ENCODE peak calls at places on chromosomes 3 and 15, in four cellular contexts. P is cardiac muscle cell, T is lower lobe of right lung, M is gastrocnemius medialis. R is an unnamed sample.

GRCh38 chr3:195908439-195909293 is at the start of gene TNK2:
- DNase-seq in T (peak), P (no peak), M (no peak), R (no peak)

GRCh38 chr15:90225504-90226234 is 8.1 kb downstream of the CIB1 start:
- DNase-seq in T (no peak), P (no peak), M (no peak), R (no peak)

GRCh38 chr15:49895337-49896223 is 223.5 kb downstream of the ATP8B4 start:
- DNase-seq in T (no peak), P (peak), M (no peak), R (no peak)

GRCh38 chr3:184765047-184765729 is 46.8 kb upstream of the VPS8 start:
- DNase-seq in P (no peak), M (no peak), T (no peak), R (no peak)

GRCh38 chr15:67416891-67417290 is 104.0 kb upstream of the C15orf61 start:
- DNase-seq in P (no peak), T (no peak), M (no peak), R (no peak)

GRCh38 chr3:170977911-170978310 is 48.6 kb downstream of the SLC2A2 start:
- DNase-seq in M (no peak), P (peak), T (no peak), R (no peak)

GRCh38 chr15:100842756-100843730 is 36.6 kb upstream of the ALDH1A3 start:
- DNase-seq in P (peak), T (no peak), M (no peak), R (no peak)

GRCh38 chr3:13323822-13324221 is 96.3 kb downstream of the NUP210 start:
- DNase-seq in T (no peak), M (no peak), P (no peak), R (no peak)

GRCh38 chr3:105503191-105503593 is 136.5 kb downstream of the ALCAM start:
- DNase-seq in T (no peak), P (no peak), M (no peak), R (no peak)

GRCh38 chr15:59180946-59181345 is 25.7 kb upstream of the LDHAL6B start:
- DNase-seq in M (no peak), P (peak), T (no peak), R (no peak)

GRCh38 chr3:143970773-143971366 is 753 bp upstream of the DIPK2A start:
- DNase-seq in T (peak), P (no peak), M (peak), R (no peak)

GRCh38 chr3:191696356-191696755 is 235.4 kb downstream of the PYDC2 start:
- DNase-seq in T (no peak), M (no peak), P (no peak), R (no peak)

GRCh38 chr3:191699546-191699945 is 238.6 kb downstream of the PYDC2 start:
- DNase-seq in M (no peak), P (no peak), T (no peak), R (no peak)

GRCh38 chr3:191707817-191708216 is 246.9 kb downstream of the PYDC2 start:
- DNase-seq in P (no peak), T (no peak), M (no peak), R (no peak)

GRCh38 chr3:191702121-191702520 is 241.2 kb downstream of the PYDC2 start:
- DNase-seq in T (no peak), P (no peak), M (no peak), R (no peak)
- TF ChIP-seq CTCF in T (no peak), P (no peak), M (no peak), R (no peak)

GRCh38 chr3:37741644-37742043 is 120.0 kb upstream of the CTDSPL start:
- DNase-seq in M (no peak), P (peak), T (peak), R (no peak)
- TF ChIP-seq CTCF in M (no peak), P (peak), T (peak), R (no peak)

GRCh38 chr3:3191675-3192480 is 12.4 kb upstream of the CRBN start:
- DNase-seq in P (peak), M (no peak), T (no peak), R (no peak)

GRCh38 chr3:3200632-3201212 is 21.2 kb upstream of the CRBN start:
- DNase-seq in M (peak), P (peak), T (no peak), R (no peak)

GRCh38 chr3:3192481-3192764 is 12.9 kb upstream of the CRBN start:
- DNase-seq in P (no peak), M (no peak), T (no peak), R (no peak)

GRCh38 chr3:3201584-3201983 is 22.1 kb upstream of the CRBN start:
- DNase-seq in P (no peak), T (no peak), M (no peak), R (no peak)

DNA sequence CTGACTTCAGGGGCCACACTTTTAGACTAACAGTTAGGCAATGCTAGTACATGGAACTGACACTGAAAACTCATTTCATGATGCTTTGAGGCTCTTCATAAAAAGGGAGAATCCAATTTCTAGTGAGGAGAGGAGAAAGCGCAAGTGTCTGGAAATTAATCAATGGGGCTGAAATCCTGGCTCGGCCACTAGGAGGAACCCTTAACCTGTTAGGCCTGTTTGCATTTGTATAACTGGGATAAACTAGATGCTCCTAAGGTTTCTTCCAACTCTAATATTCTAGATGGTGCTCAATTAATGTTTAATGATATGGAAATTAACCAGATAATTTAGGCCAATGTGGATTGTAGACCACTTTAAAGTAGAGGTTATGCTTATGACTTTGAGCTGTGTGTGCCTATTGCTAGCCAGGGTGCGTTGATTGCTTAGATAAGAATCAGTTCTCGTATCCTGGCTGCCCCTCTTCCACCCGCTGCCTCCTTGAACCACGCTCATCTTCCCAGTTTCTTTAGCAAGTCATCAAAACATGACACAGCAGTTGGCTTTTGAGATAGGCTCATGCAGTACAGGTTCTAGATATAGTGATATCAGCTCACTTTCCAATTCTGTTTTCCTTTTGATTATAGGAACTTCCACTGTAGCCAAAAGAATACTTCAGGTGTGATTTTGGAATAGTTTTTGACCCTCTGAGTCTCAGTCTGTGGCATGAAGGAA is 16.8 kb upstream of the CRBN start:
- DNase-seq in T (no peak), M (no peak), P (peak), R (no peak)
- TF ChIP-seq CTCF in T (peak), M (no peak), P (peak), R (no peak)

GRCh38 chr3:76570436-76571057 is 469.4 kb upstream of the ROBO2 start:
- DNase-seq in M (no peak), P (peak), T (no peak), R (no peak)
- TF ChIP-seq CTCF in M (no peak), P (peak), T (peak), R (no peak)

DNA sequence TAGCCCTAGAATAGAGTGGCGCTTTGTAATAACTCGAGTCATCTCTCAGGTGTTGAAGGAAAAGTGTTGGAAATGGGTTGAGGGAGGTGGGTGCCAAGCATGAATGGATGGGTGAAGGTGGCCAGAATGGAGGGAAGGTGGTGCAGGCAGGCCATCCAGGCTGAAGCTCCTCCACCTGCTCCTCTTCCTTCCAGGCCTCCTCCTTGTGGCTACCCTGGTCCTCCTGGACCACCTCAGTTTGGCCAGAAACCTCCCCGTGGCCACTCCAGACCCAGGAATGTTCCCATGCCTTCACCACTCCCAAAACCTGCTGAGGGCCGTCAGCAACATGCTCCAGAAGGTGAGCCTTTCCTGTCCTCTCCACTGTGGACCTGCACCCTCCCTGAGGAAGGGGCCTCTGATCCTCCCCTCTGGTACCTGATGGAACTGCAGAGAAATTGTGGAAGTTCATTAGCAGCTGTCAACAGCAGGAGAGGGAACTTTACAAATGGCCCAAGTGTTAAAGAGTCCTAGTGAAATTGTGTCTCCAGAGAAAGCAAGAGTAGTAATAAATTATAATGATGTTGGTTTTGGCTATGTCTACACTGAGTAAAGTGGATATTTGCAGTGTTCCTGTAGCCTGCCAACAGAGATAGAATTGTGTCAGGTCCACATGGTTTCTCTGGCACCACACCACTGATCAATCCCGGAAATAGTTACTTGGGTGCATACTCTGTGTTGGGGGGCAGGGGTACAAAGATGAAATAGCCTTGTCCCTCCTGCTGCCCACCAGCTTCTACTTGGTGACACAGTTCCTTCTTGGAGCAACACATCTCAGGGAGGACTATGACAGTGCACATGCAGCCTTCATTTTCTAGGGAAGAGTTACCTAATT is 1.6 kb downstream of the IL12A start:
- DNase-seq in T (no peak), P (no peak), M (no peak), R (no peak)
- TF ChIP-seq CTCF in T (no peak), P (peak), M (no peak), R (no peak)

DNA sequence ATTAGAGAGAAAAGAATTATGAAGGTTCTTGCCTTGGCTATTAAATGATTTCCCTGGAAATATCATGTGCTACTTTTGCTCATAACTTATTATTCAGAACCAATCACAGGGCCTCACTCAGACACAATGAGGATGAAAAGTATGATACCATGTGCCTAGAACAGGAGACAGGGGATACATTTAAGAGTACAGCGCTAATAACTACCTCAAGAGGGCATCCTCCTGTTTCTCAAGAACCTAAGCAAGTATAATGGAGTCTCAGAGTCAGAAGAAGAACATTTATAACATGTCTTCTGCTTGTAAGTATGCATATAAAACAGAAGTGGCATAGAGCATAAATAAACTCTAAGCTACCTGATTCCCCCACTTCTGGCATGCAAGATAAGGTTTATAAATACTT is 125.4 kb upstream of the MME start:
- DNase-seq in M (no peak), P (peak), T (no peak), R (no peak)
- TF ChIP-seq CTCF in M (peak), P (peak), T (peak), R (no peak)

DNA sequence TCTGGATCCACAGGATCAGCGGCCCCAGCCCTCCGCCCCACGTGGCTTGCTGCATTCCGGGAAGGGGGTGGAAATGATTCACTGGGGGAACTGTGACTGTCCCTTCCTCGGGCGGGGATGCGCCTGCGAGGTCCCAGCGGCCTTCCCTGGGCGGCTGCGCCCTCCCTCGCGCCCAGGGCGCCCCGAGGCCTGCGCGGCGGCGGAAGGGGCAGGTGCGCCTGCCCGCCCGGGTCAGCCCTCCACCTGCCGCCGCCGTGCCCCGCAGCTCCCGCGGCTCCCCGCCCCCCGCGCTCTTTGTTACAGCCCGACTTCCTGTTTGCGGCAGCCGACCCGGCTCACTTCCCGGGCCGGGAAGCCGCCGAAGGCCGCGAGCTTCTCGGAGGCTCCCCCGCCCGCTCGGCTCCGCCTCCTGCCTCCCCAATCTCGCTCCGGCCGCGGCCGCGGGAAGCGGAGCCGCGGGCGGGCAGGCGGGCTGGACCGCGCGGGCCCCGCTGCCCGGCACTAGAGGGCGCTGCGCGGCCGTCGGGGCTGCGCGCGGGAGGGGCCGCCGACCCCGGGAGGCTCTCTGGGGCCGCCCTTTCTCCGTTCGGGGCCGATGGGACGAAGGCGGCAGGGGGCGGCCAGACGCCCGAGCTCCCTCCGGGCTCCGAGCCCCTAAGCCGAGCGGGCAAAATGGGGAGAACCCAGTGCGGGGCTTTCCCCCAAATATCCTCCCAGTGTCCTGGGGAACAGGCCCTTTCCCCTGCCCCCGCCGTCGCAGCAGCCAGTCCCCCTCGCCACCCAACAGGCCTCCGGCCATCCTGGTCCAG is 11.5 kb upstream of the CHAC1 start:
- DNase-seq in T (peak), M (peak), P (peak), R (peak)
- TF ChIP-seq CTCF in T (peak), M (peak), P (peak), R (no peak)

GRCh38 chr15:94412979-94413741 is 181.8 kb downstream of the MCTP2 start:
- DNase-seq in P (peak), T (no peak), M (no peak), R (no peak)
- TF ChIP-seq CTCF in P (peak), T (peak), M (no peak), R (no peak)